ENCODE peak calls at places on chromosomes 16 and 17, in ten cellular contexts. E, Q, Y, F, U, K, D, C, V and Z are unnamed samples.

GRCh38 chr16:69123894-69124293 is 8.5 kb downstream of the CHTF8 start:
- DNase-seq in K (peak; percentile 56), D (peak; percentile 51), C (peak; percentile 79), U (peak; percentile 60), Y (no peak), V (no peak), E (peak; percentile 43), F (peak; percentile 68), Q (peak; percentile 60), Z (peak; percentile 80)

GRCh38 chr17:10081571-10082169 is 116.7 kb downstream of the GAS7 start:
- DNase-seq in V (no peak), Y (no peak), E (no peak), U (no peak), F (no peak), C (peak; percentile 84), Q (no peak), D (no peak), K (no peak), Z (no peak)

GRCh38 chr17:260031-260791 is 78.8 kb upstream of the DOC2B start:
- DNase-seq in E (no peak), D (no peak), K (no peak), Q (no peak), F (no peak), U (no peak), Y (peak; percentile 69), V (no peak), C (no peak), Z (no peak)

GRCh38 chr16:58292886-58293285 is 1.9 kb downstream of the PRSS54 start:
- DNase-seq in D (no peak), C (no peak), F (no peak), Q (no peak), U (no peak), E (no peak), Y (no peak), K (no peak), V (no peak), Z (no peak)

GRCh38 chr16:46673320-46674013 is 15.5 kb downstream of the VPS35 start:
- DNase-seq in V (peak; percentile 28), Q (peak; percentile 62), E (no peak), K (peak; percentile 71), Y (no peak), C (peak; percentile 86), F (peak; percentile 80), U (peak; percentile 49), D (no peak), Z (no peak)

GRCh38 chr17:38424297-38424972 is 3.8 kb upstream of the ARHGAP23 start:
- DNase-seq in Q (no peak), K (no peak), V (no peak), D (no peak), C (no peak), F (no peak), Y (no peak), E (no peak), U (no peak), Z (no peak)

GRCh38 chr17:74920306-74920620 is 2.8 kb downstream of the USH1G start:
- DNase-seq in Q (no peak), K (no peak), F (no peak), D (no peak), Y (no peak), V (no peak), E (no peak), C (no peak), U (no peak), Z (no peak)

GRCh38 chr17:29034510-29034909 is 8.4 kb upstream of the PIPOX start:
- DNase-seq in Q (no peak), E (no peak), Y (no peak), V (no peak), C (peak; percentile 86), D (no peak), F (no peak), K (no peak), U (no peak), Z (no peak)

GRCh38 chr17:17792551-17793377 is 44.0 kb downstream of the SREBF1 start:
- DNase-seq in F (peak; percentile 62), E (no peak), Q (no peak), V (peak; percentile 34), Y (no peak), K (peak; percentile 70), U (peak; percentile 57), D (no peak), C (peak; percentile 96), Z (no peak)

GRCh38 chr17:12900474-12900873 is 111.2 kb downstream of the ARHGAP44 start:
- DNase-seq in K (no peak), Q (no peak), U (no peak), V (no peak), D (no peak), F (no peak), C (no peak), Y (no peak), E (no peak), Z (no peak)

GRCh38 chr17:37392024-37392590 is 14.5 kb downstream of the ACACA start:
- DNase-seq in K (peak; percentile 17), F (no peak), D (peak; percentile 47), E (peak; percentile 27), U (no peak), C (no peak), V (no peak), Q (peak; percentile 84), Y (no peak), Z (peak; percentile 68)

GRCh38 chr17:13851889-13852288 is 217.4 kb upstream of the COX10 start:
- DNase-seq in Q (no peak), V (no peak), Y (no peak), U (peak; percentile 28), F (no peak), D (no peak), K (no peak), E (no peak), C (no peak), Z (no peak)

GRCh38 chr16:19196871-19197270 is 28.8 kb downstream of the SYT17 start:
- DNase-seq in C (no peak), V (no peak), D (no peak), E (no peak), U (no peak), K (no peak), Y (no peak), F (no peak), Q (no peak), Z (no peak)

GRCh38 chr17:36089888-36090836 is at the start of gene CCL3:
- DNase-seq in Q (peak; percentile 8), Y (no peak), D (no peak), E (peak; percentile 21), C (no peak), F (peak; percentile 28), V (no peak), U (no peak), K (no peak), Z (no peak)

GRCh38 chr17:43698678-43699437 is 37.1 kb upstream of the MEOX1 start:
- DNase-seq in Y (no peak), C (peak; percentile 64), E (no peak), V (no peak), U (no peak), Q (no peak), F (no peak), D (no peak), K (no peak), Z (no peak)

GRCh38 chr16:56339431-56340195 is 85.7 kb downstream of the AMFR start:
- DNase-seq in E (no peak), F (no peak), V (peak; percentile 17), U (no peak), D (no peak), Q (no peak), Y (no peak), C (no peak), K (no peak), Z (no peak)

GRCh38 chr17:27247071-27247957 is 46.6 kb upstream of the WSB1 start:
- DNase-seq in F (no peak), E (no peak), U (peak; percentile 65), K (peak; percentile 32), V (peak; percentile 42), D (peak; percentile 43), Q (peak; percentile 84), C (peak; percentile 14), Y (no peak), Z (peak; percentile 84)

GRCh38 chr17:66372182-66372581 is 69.8 kb downstream of the PRKCA start:
- DNase-seq in C (no peak), D (no peak), F (no peak), U (no peak), E (no peak), K (no peak), Y (no peak), Q (no peak), V (no peak), Z (no peak)